ENCODE peak calls at places on chromosomes 11 and 22, in seven cellular contexts. R, W, V, T, K, Z and C are unnamed samples.

GRCh38 chr11:108757630-108758029 is 92.8 kb downstream of the DDX10 start:
- DNase-seq in R (no peak), W (no peak), V (no peak), T (no peak), K (no peak), Z (no peak), C (no peak)

GRCh38 chr11:120324932-120325810 is at the start of gene TLCD5:
- DNase-seq in R (peak; percentile 54), W (peak; percentile 88), V (peak; percentile 71), T (peak; percentile 91), K (no peak), Z (peak; percentile 53), C (peak; percentile 77)

GRCh38 chr11:99311870-99312269 is 291.1 kb downstream of the CNTN5 start:
- DNase-seq in R (no peak), W (no peak), V (no peak), T (no peak), K (no peak), Z (no peak), C (no peak)

GRCh38 chr22:40281717-40282116 is 64.6 kb upstream of the ADSL start:
- DNase-seq in R (no peak), W (no peak), V (no peak), T (no peak), K (no peak), Z (no peak), C (no peak)

GRCh38 chr22:40177738-40178416 is at the start of gene TNRC6B:
- DNase-seq in R (peak; percentile 95), W (peak; percentile 54), V (peak; percentile 66), T (peak; percentile 65), K (peak; percentile 98), Z (peak; percentile 98), C (peak; percentile 87)

GRCh38 chr22:19646383-19646782 is 67.9 kb upstream of the SEPTIN5 start:
- DNase-seq in R (no peak), W (no peak), V (no peak), T (no peak), K (no peak), Z (no peak), C (no peak)

GRCh38 chr11:117560786-117561530 is 233.3 kb downstream of the CEP164 start:
- DNase-seq in R (no peak), W (no peak), V (no peak), T (no peak), K (no peak), Z (no peak), C (no peak)

GRCh38 chr11:24286238-24286637 is 210.6 kb upstream of the LUZP2 start:
- DNase-seq in R (no peak), W (no peak), V (no peak), T (no peak), K (no peak), Z (no peak), C (no peak)

GRCh38 chr11:64594159-64594939 is 3.3 kb downstream of the SLC22A12 start:
- DNase-seq in R (no peak), W (no peak), V (no peak), T (no peak), K (no peak), Z (no peak), C (no peak)
- TF ChIP-seq SP1 in R (no peak), W (no peak), V (no peak), T (no peak), K (no peak), Z (no peak), C (no peak)

GRCh38 chr11:61731211-61731955 is 21.1 kb upstream of the MYRF start:
- DNase-seq in R (no peak), W (no peak), V (no peak), T (no peak), K (no peak), Z (no peak), C (no peak)
- TF ChIP-seq SP1 in R (no peak), W (no peak), V (no peak), T (no peak), K (no peak), Z (no peak), C (no peak)

DNA sequence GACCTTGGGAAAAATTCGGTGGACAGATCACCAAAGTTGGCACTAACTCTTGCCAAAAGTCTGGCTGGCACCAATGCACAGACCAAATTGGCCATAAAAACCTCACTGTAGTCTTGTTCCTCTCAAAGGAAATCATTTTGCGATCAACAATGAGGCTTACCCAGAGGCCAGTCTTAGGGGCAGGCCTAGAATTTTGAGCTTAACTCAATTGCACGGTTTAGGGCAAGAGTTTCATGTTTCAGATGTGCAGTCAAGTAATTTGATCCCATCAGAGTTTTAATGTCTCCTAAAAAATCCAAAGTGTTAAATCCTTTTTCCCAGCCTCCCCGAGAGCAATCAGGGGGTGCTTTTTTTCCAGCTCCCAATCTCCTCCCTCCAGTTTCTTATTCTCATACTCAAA is 19.0 kb downstream of the MPPED2 start:
- DNase-seq in R (no peak), W (no peak), V (no peak), T (no peak), K (no peak), Z (no peak), C (peak; percentile 37)
- TF ChIP-seq SP1 in R (no peak), W (no peak), V (no peak), T (no peak), K (no peak), Z (no peak), C (no peak)

GRCh38 chr11:64250875-64251721 is at the start of gene PLCB3:
- DNase-seq in R (no peak), W (peak; percentile 78), V (peak; percentile 84), T (peak; percentile 86), K (no peak), Z (no peak), C (peak; percentile 83)
- TF ChIP-seq SP1 in R (no peak), W (peak; percentile 93), V (peak; percentile 74), T (no peak), K (peak; percentile 47), Z (peak; percentile 88), C (no peak)

GRCh38 chr22:41603873-41604332 is 14.3 kb upstream of the PMM1 start:
- DNase-seq in R (no peak), W (no peak), V (peak; percentile 52), T (no peak), K (peak; percentile 91), Z (no peak), C (no peak)
- TF ChIP-seq SP1 in R (no peak), W (no peak), V (no peak), T (no peak), K (no peak), Z (no peak), C (no peak)

GRCh38 chr11:3091846-3092602 is 34.8 kb upstream of the CARS1 start:
- DNase-seq in R (peak; percentile 67), W (peak; percentile 95), V (peak; percentile 95), T (peak; percentile 98), K (peak; percentile 19), Z (peak; percentile 56), C (peak; percentile 91)

GRCh38 chr11:3093281-3094191 is 36.3 kb upstream of the CARS1 start:
- DNase-seq in R (no peak), W (peak; percentile 55), V (peak; percentile 47), T (no peak), K (no peak), Z (peak; percentile 21), C (peak; percentile 6)

GRCh38 chr11:3091081-3091845 is 34.0 kb upstream of the CARS1 start:
- DNase-seq in R (no peak), W (no peak), V (no peak), T (no peak), K (no peak), Z (no peak), C (no peak)

GRCh38 chr11:3094223-3094824 is 37.1 kb upstream of the CARS1 start:
- DNase-seq in R (no peak), W (no peak), V (no peak), T (peak; percentile 38), K (no peak), Z (no peak), C (no peak)

GRCh38 chr11:3092603-3093141 is 35.4 kb upstream of the CARS1 start:
- DNase-seq in R (no peak), W (no peak), V (no peak), T (peak; percentile 43), K (no peak), Z (no peak), C (no peak)
- TF ChIP-seq SP1 in R (no peak), W (no peak), V (no peak), T (no peak), K (no peak), Z (no peak), C (no peak)

GRCh38 chr22:36953239-36954080 is 40.0 kb downstream of the CSF2RB start:
- DNase-seq in R (no peak), W (no peak), V (no peak), T (no peak), K (no peak), Z (no peak), C (no peak)
- TF ChIP-seq SP1 in R (no peak), W (no peak), V (no peak), T (no peak), K (no peak), Z (no peak), C (no peak)

DNA sequence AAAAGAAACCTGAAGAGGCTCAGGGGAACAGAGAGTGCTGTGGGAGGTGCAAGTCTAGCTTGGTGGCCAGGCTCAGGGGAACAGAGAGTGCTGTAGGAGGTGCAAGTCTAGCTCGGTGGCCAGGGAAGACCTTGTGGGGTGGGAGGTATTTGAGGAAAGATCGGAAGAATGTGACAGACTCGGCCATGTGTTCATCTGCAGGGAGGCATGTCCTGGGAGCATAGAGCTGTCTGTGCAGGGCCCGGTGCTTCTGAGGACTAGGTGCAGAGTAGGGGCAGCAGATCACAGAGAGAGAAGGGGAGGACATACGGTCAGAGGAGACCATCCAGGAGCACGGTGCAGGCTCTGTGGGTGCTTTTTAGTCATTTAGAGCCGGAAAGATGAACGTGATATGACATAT is 10.8 kb downstream of the IFITM10 start:
- DNase-seq in R (no peak), W (no peak), V (no peak), T (no peak), K (no peak), Z (no peak), C (no peak)
- TF ChIP-seq SP1 in R (no peak), W (no peak), V (no peak), T (no peak), K (no peak), Z (no peak), C (no peak)

GRCh38 chr22:42901790-42902508 is 44.9 kb upstream of the ARFGAP3 start:
- DNase-seq in R (no peak), W (no peak), V (peak; percentile 15), T (no peak), K (no peak), Z (no peak), C (peak; percentile 21)
- TF ChIP-seq SP1 in R (no peak), W (no peak), V (no peak), T (no peak), K (no peak), Z (no peak), C (no peak)